ENCODE peak calls at places on chromosomes 12 and 14, in four cellular contexts. One of them, this sample, is unnamed.

GRCh38 chr14:71296184-71296583 is 388.9 kb downstream of the PCNX1 start:
- DNase-seq in epithelial cell of esophagus: no peak
- DNase-seq in AG10803: no peak
- DNase-seq in cardiac fibroblast: no peak
- DNase-seq in this sample: no peak

GRCh38 chr14:75254381-75254821 is 24.2 kb upstream of the FOS start:
- DNase-seq in epithelial cell of esophagus: peak
- DNase-seq in AG10803: no peak
- DNase-seq in cardiac fibroblast: no peak
- DNase-seq in this sample: no peak

GRCh38 chr12:116919247-116919671 is 8.5 kb downstream of the FBXW8 start:
- DNase-seq in epithelial cell of esophagus: no peak
- DNase-seq in AG10803: no peak
- DNase-seq in cardiac fibroblast: no peak
- DNase-seq in this sample: no peak

GRCh38 chr12:40726366-40726765 is 34.1 kb downstream of the CNTN1 start:
- DNase-seq in epithelial cell of esophagus: no peak
- DNase-seq in AG10803: no peak
- DNase-seq in cardiac fibroblast: no peak
- DNase-seq in this sample: no peak

GRCh38 chr14:49634547-49635334 is at the start of gene DNAAF2:
- DNase-seq in epithelial cell of esophagus: peak
- DNase-seq in AG10803: peak
- DNase-seq in cardiac fibroblast: peak
- DNase-seq in this sample: peak

GRCh38 chr14:23093104-23093503 is 1.8 kb downstream of the ACIN1 start:
- DNase-seq in epithelial cell of esophagus: no peak
- DNase-seq in AG10803: no peak
- DNase-seq in cardiac fibroblast: no peak
- DNase-seq in this sample: no peak

GRCh38 chr14:37843969-37844607 is 248.7 kb downstream of the TTC6 start:
- DNase-seq in epithelial cell of esophagus: no peak
- DNase-seq in AG10803: no peak
- DNase-seq in cardiac fibroblast: no peak
- DNase-seq in this sample: no peak

GRCh38 chr12:21774358-21775129 is at the start of gene KCNJ8:
- DNase-seq in epithelial cell of esophagus: no peak
- DNase-seq in AG10803: peak
- DNase-seq in cardiac fibroblast: peak
- DNase-seq in this sample: no peak

GRCh38 chr14:75223664-75224154 is 47.3 kb upstream of the TMED10 start:
- DNase-seq in epithelial cell of esophagus: no peak
- DNase-seq in AG10803: peak
- DNase-seq in cardiac fibroblast: no peak
- DNase-seq in this sample: peak

GRCh38 chr14:61512508-61512907 is 182.8 kb upstream of the HIF1A start:
- DNase-seq in epithelial cell of esophagus: peak
- DNase-seq in AG10803: peak
- DNase-seq in cardiac fibroblast: peak
- DNase-seq in this sample: no peak

GRCh38 chr14:92688434-92689375 is 59.7 kb downstream of the LGMN start:
- DNase-seq in epithelial cell of esophagus: no peak
- DNase-seq in AG10803: no peak
- DNase-seq in cardiac fibroblast: no peak
- DNase-seq in this sample: no peak

GRCh38 chr12:76878045-76878898 is 547 bp downstream of the CSRP2 start:
- DNase-seq in epithelial cell of esophagus: peak
- DNase-seq in AG10803: no peak
- DNase-seq in cardiac fibroblast: no peak
- DNase-seq in this sample: no peak

GRCh38 chr12:4958697-4959375 is 49.1 kb downstream of the KCNA1 start:
- DNase-seq in epithelial cell of esophagus: no peak
- DNase-seq in AG10803: no peak
- DNase-seq in cardiac fibroblast: no peak
- DNase-seq in this sample: peak

GRCh38 chr14:36996133-36996856 is 176.1 kb downstream of the SLC25A21 start:
- DNase-seq in epithelial cell of esophagus: peak
- DNase-seq in AG10803: peak
- DNase-seq in cardiac fibroblast: peak
- DNase-seq in this sample: peak

GRCh38 chr12:68538722-68539614 is 71.7 kb upstream of the RAP1B start:
- DNase-seq in epithelial cell of esophagus: no peak
- DNase-seq in AG10803: peak
- DNase-seq in cardiac fibroblast: peak
- DNase-seq in this sample: no peak

GRCh38 chr12:45235087-45236025 is 19.5 kb downstream of the ANO6 start:
- DNase-seq in epithelial cell of esophagus: peak
- DNase-seq in AG10803: peak
- DNase-seq in cardiac fibroblast: peak
- DNase-seq in this sample: peak
- TF ChIP-seq CTCF in epithelial cell of esophagus: no peak
- TF ChIP-seq CTCF in AG10803: no peak
- TF ChIP-seq CTCF in cardiac fibroblast: no peak
- TF ChIP-seq CTCF in this sample: no peak

DNA sequence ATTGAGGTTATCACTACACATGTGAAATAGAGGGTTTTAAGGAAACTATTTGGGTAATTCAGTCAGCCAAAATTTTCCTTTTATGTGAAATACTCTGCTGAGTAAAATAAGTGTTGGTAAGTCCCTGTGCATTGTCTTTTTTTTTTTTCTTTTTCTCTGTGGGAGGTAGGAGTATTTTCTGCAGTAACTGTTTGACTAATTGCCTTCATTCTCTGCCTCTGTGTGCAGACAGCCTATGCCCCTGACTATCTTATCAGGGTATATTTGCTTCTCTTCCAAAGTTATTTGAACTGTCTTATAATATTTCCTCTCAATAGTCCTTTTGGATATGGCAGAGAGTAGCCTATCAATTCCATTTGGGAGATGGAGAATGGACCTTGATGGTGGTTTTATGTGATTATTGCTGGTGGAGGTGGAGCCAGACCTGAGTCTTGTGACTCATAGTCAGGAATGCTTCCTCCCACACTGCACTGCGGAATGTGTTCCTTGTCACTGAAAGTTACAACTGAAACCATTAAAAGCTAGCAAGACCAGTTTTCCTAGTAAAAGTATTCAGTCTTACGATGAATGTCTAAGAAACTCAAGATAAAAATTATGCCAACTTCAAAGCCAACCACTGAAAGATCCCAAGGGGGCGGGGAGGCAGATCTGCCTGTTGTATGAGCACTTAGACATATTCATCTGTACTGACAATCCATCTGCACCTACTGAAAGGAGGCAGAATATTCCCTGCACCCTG is 40.9 kb upstream of the STXBP6 start:
- DNase-seq in epithelial cell of esophagus: peak
- DNase-seq in AG10803: peak
- DNase-seq in cardiac fibroblast: peak
- DNase-seq in this sample: peak
- H3K4me3 ChIP-seq in epithelial cell of esophagus: no peak
- H3K4me3 ChIP-seq in AG10803: no peak
- H3K4me3 ChIP-seq in cardiac fibroblast: no peak
- H3K4me3 ChIP-seq in this sample: no peak

GRCh38 chr12:49903351-49903699 is 375 bp downstream of the FAIM2 start:
- DNase-seq in epithelial cell of esophagus: no peak
- DNase-seq in AG10803: no peak
- DNase-seq in cardiac fibroblast: no peak
- DNase-seq in this sample: no peak
- TF ChIP-seq CTCF in epithelial cell of esophagus: no peak
- TF ChIP-seq CTCF in AG10803: no peak
- TF ChIP-seq CTCF in cardiac fibroblast: no peak
- TF ChIP-seq CTCF in this sample: no peak

DNA sequence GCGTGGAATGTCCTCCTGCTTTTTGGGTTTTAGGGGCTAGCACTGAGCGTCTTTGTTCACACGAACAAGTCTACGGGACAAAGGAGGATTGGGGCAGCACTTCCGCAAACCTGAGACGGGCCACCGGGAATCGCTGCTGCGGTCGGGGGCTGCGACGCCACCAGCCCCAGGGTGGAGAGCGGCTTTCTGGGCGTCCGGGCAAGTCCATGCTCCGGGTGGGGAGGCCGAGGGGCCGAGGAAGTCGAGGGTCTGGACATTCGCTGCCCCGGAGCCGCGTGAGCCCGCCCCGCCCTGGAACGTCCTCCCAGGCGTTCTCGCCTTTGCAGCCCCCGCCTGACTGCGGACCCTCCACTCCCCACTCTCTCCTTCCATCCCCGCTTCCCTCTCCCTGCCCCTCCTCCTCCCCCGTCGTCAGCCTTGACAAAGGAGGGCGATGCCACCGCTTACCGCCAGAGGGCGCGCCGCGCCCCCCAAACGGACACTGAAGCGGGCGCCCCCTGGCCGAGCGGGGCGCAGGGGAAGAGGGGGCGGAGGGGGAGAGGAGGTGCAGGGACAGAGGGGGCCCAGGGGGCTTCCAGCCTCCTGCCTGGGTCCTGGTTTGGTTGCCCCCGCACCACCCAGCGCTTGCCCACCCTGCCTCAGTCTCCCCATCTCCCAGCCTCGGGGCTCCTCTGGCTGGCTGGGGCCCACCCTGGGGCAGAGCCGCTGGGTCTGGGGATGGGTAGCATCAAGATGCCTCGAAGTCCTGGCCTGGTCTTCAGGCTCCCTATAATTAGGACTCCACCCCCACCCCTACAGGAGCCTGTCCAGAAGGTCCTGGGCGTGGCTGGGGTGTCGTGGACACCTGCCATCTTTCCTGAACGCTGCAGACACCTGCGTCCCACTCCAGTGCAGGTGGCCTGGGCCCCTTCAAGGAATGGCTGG is 39.1 kb upstream of the INF2 start:
- DNase-seq in epithelial cell of esophagus: peak
- DNase-seq in AG10803: peak
- DNase-seq in cardiac fibroblast: peak
- DNase-seq in this sample: peak
- H3K4me3 ChIP-seq in epithelial cell of esophagus: peak
- H3K4me3 ChIP-seq in AG10803: peak
- H3K4me3 ChIP-seq in cardiac fibroblast: peak
- H3K4me3 ChIP-seq in this sample: peak

GRCh38 chr12:93704122-93704521 is 26.9 kb downstream of the CRADD start:
- DNase-seq in epithelial cell of esophagus: peak
- DNase-seq in AG10803: no peak
- DNase-seq in cardiac fibroblast: no peak
- DNase-seq in this sample: no peak

GRCh38 chr12:93702707-93703305 is 25.6 kb downstream of the CRADD start:
- DNase-seq in epithelial cell of esophagus: no peak
- DNase-seq in AG10803: no peak
- DNase-seq in cardiac fibroblast: no peak
- DNase-seq in this sample: no peak

GRCh38 chr12:93706387-93706786 is 29.2 kb downstream of the CRADD start:
- DNase-seq in epithelial cell of esophagus: no peak
- DNase-seq in AG10803: no peak
- DNase-seq in cardiac fibroblast: peak
- DNase-seq in this sample: peak

GRCh38 chr12:93705237-93705636 is 28.1 kb downstream of the CRADD start:
- DNase-seq in epithelial cell of esophagus: no peak
- DNase-seq in AG10803: no peak
- DNase-seq in cardiac fibroblast: no peak
- DNase-seq in this sample: no peak

DNA sequence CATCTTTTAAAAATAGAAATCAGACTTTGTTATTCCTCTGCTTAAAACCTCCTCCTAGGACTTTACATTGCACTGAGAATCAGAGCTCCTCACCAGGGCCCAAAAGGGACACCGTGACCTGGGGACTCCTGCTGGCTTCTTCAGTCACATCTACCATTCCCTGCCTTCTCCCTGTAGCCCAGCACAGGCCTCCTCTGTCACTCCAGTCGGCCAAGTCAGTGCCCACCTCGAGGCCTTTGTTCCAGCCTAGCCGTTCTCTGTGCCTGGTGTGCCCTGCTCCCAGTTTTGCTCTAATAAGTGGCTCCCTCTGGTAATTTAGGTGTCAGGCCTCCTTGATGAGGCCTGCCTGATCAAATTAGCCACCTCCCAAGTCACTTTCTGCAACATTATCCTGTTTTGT is 27.4 kb downstream of the CRADD start:
- DNase-seq in epithelial cell of esophagus: no peak
- DNase-seq in AG10803: no peak
- DNase-seq in cardiac fibroblast: no peak
- DNase-seq in this sample: no peak
- TF ChIP-seq CTCF in epithelial cell of esophagus: no peak
- TF ChIP-seq CTCF in AG10803: no peak
- TF ChIP-seq CTCF in cardiac fibroblast: no peak
- TF ChIP-seq CTCF in this sample: no peak

GRCh38 chr14:73723411-73723798 is 9.2 kb upstream of the PNMA1 start:
- DNase-seq in epithelial cell of esophagus: no peak
- DNase-seq in AG10803: peak
- DNase-seq in cardiac fibroblast: peak
- DNase-seq in this sample: no peak
- H3K4me3 ChIP-seq in epithelial cell of esophagus: no peak
- H3K4me3 ChIP-seq in AG10803: peak
- H3K4me3 ChIP-seq in cardiac fibroblast: no peak
- H3K4me3 ChIP-seq in this sample: no peak

This sample was measured in foreskin fibroblast.